ENCODE peak calls at places on chromosomes 11 and 22, in seven cellular contexts. F is kidney; A is uterus; I is H1; Q is CD8-positive, alpha-beta memory T cell; O is A549; B is esophagus muscularis mucosa. Y is an unnamed sample.

GRCh38 chr11:1852885-1853284 is at the start of gene LSP1:
- DNase-seq in A (no peak), F (peak), O (no peak), I (no peak), Q (peak), B (no peak), Y (no peak)

GRCh38 chr22:34800265-34800664 is 265.7 kb upstream of the ISX start:
- DNase-seq in Q (no peak), A (no peak), O (no peak), B (no peak), F (peak), I (no peak), Y (no peak)

GRCh38 chr11:35223429-35223828 is 84.5 kb downstream of the CD44 start:
- DNase-seq in F (peak), O (no peak), B (no peak), Q (no peak), I (no peak), A (peak), Y (no peak)

GRCh38 chr11:95877288-95877687 is 46.6 kb downstream of the MTMR2 start:
- DNase-seq in O (no peak), A (no peak), I (no peak), Q (no peak), B (no peak), F (no peak), Y (no peak)

GRCh38 chr11:18392434-18393321 is 1.7 kb upstream of the LDHA start:
- DNase-seq in O (no peak), B (no peak), F (no peak), Q (no peak), A (no peak), I (no peak), Y (no peak)

GRCh38 chr11:102603091-102603490 is 22.0 kb downstream of the MMP20 start:
- DNase-seq in A (no peak), B (no peak), I (no peak), Q (no peak), O (no peak), F (no peak), Y (peak)

GRCh38 chr22:47355388-47355725 is 592.9 kb downstream of the TBC1D22A start:
- DNase-seq in I (no peak), B (no peak), O (no peak), F (no peak), A (no peak), Q (no peak), Y (no peak)

GRCh38 chr11:62068730-62069129 is 55.1 kb upstream of the INCENP start:
- DNase-seq in Q (no peak), A (no peak), I (no peak), B (no peak), O (no peak), F (no peak), Y (no peak)

GRCh38 chr11:1829039-1829820 is 5.6 kb upstream of the SYT8 start:
- DNase-seq in A (no peak), Q (no peak), I (no peak), F (peak), O (no peak), B (no peak), Y (no peak)

GRCh38 chr22:41762980-41763779 is 37.3 kb upstream of the CCDC134 start:
- DNase-seq in F (no peak), B (no peak), Q (no peak), O (no peak), A (no peak), I (peak), Y (peak)

GRCh38 chr11:130848361-130849214 is 67.7 kb downstream of the SNX19 start:
- DNase-seq in B (no peak), O (no peak), I (no peak), A (no peak), Q (no peak), F (no peak), Y (no peak)

GRCh38 chr11:32827276-32827675 is 2.5 kb upstream of the PRRG4 start:
- DNase-seq in B (no peak), I (no peak), O (no peak), F (no peak), A (no peak), Q (no peak), Y (no peak)

GRCh38 chr22:49923445-49923844 is 5.0 kb downstream of the CRELD2 start:
- DNase-seq in B (no peak), Q (no peak), F (no peak), O (no peak), A (no peak), I (no peak), Y (no peak)

GRCh38 chr11:71172680-71173079 is 79.7 kb downstream of the SHANK2 start:
- DNase-seq in O (no peak), Q (no peak), B (no peak), A (no peak), F (peak), I (no peak), Y (no peak)

GRCh38 chr11:72037554-72038311 is 39.0 kb downstream of the IL18BP start:
- DNase-seq in B (no peak), I (no peak), Q (no peak), F (no peak), A (no peak), O (no peak), Y (no peak)

GRCh38 chr11:40328890-40329617 is 1130.4 kb downstream of the LRRC4C start:
- DNase-seq in B (no peak), F (peak), Q (no peak), I (no peak), A (no peak), O (peak), Y (no peak)

GRCh38 chr11:126857860-126858808 is 142.4 kb downstream of the KIRREL3 start:
- DNase-seq in I (no peak), Q (no peak), O (no peak), A (no peak), F (no peak), B (no peak), Y (no peak)

GRCh38 chr11:130561441-130561881 is 113.0 kb downstream of the ADAMTS15 start:
- DNase-seq in O (no peak), A (no peak), Q (no peak), I (no peak), B (no peak), F (no peak), Y (no peak)

GRCh38 chr11:35418847-35419712 is at the start of gene SLC1A2:
- DNase-seq in O (peak), Q (no peak), F (no peak), A (peak), I (peak), B (no peak), Y (peak)

GRCh38 chr11:117934526-117935307 is 5.5 kb upstream of the TMPRSS13 start:
- DNase-seq in A (no peak), F (no peak), Q (no peak), I (no peak), B (no peak), O (no peak), Y (no peak)

GRCh38 chr11:1025410-1026162 is 10.9 kb downstream of the MUC6 start:
- DNase-seq in Q (no peak), A (no peak), I (no peak), F (no peak), B (no peak), O (no peak), Y (no peak)

GRCh38 chr11:15677181-15677580 is 562.5 kb downstream of the INSC start:
- DNase-seq in O (no peak), B (no peak), I (no peak), F (no peak), Q (no peak), A (no peak), Y (no peak)

GRCh38 chr11:13215157-13215556 is 62.4 kb upstream of the BMAL1 start:
- DNase-seq in O (peak), Q (no peak), A (no peak), I (no peak), F (no peak), B (no peak), Y (no peak)

GRCh38 chr22:42418811-42419243 is 13.4 kb downstream of the NFAM1 start:
- DNase-seq in B (no peak), I (peak), Q (no peak), A (no peak), F (no peak), O (no peak), Y (no peak)

GRCh38 chr11:848380-848931 is 5.8 kb downstream of the TSPAN4 start:
- DNase-seq in B (no peak), F (no peak), Q (peak), A (no peak), I (peak), O (peak), Y (no peak)

GRCh38 chr22:36366291-36366708 is 21.5 kb downstream of the MYH9 start:
- DNase-seq in O (no peak), A (peak), F (peak), Q (peak), B (no peak), I (no peak), Y (no peak)

GRCh38 chr22:23376256-23376655 is 195.9 kb downstream of the BCR start:
- DNase-seq in B (no peak), O (peak), I (peak), F (no peak), A (no peak), Q (no peak), Y (no peak)

GRCh38 chr11:94511932-94512781 is at the start of gene C11orf97:
- DNase-seq in A (peak), I (peak), O (peak), B (no peak), F (peak), Q (peak), Y (peak)

GRCh38 chr11:59801981-59802638 is 8.5 kb downstream of the MRPL16 start:
- DNase-seq in F (no peak), I (no peak), B (no peak), A (peak), Q (no peak), O (no peak), Y (peak)

GRCh38 chr11:100681064-100681502 is 6.0 kb upstream of the ARHGAP42 start:
- DNase-seq in I (no peak), Q (no peak), B (no peak), A (peak), O (no peak), F (no peak), Y (no peak)

GRCh38 chr11:66347425-66348276 is at the start of gene B4GAT1:
- DNase-seq in F (peak), I (peak), O (peak), Q (peak), A (peak), B (peak), Y (peak)

GRCh38 chr11:575324-575995 is 810 bp upstream of the PHRF1 start:
- DNase-seq in F (no peak), B (no peak), Q (no peak), A (peak), I (peak), O (peak), Y (no peak)

GRCh38 chr11:47328449-47329390 is 23.8 kb downstream of the MYBPC3 start:
- DNase-seq in I (no peak), B (no peak), F (no peak), A (no peak), O (no peak), Q (no peak), Y (no peak)

GRCh38 chr11:12083380-12083779 is 27.0 kb upstream of the MICAL2 start:
- DNase-seq in A (no peak), Q (no peak), F (no peak), I (no peak), B (no peak), O (no peak), Y (no peak)

GRCh38 chr22:26432619-26433311 is 3.7 kb downstream of the ASPHD2 start:
- DNase-seq in B (no peak), A (no peak), O (no peak), I (no peak), F (no peak), Q (no peak), Y (no peak)

GRCh38 chr22:49963647-49964026 is 3.1 kb downstream of the PIM3 start:
- DNase-seq in B (no peak), A (peak), O (no peak), F (no peak), I (no peak), Q (peak), Y (no peak)

GRCh38 chr11:59556115-59556882 is 45.0 kb downstream of the OR4D9 start:
- DNase-seq in Q (peak), F (no peak), A (peak), O (no peak), I (peak), B (no peak), Y (no peak)

GRCh38 chr11:122032317-122032716 is 83.7 kb downstream of the BLID start:
- DNase-seq in F (no peak), A (peak), B (no peak), I (no peak), Q (no peak), O (no peak), Y (no peak)

GRCh38 chr22:42151924-42152635 is 21.5 kb upstream of the CYP2D6 start:
- DNase-seq in A (no peak), F (no peak), O (no peak), I (peak), Q (no peak), B (no peak), Y (no peak)

GRCh38 chr22:19870153-19871022 is 15.7 kb upstream of the GNB1L start:
- DNase-seq in B (no peak), O (no peak), A (peak), Q (peak), F (peak), I (peak), Y (no peak)
- H3K27ac ChIP-seq in B (no peak), O (no peak), A (no peak), Q (no peak), F (no peak), I (no peak), Y (no peak)

GRCh38 chr11:77101043-77101537 is 1.6 kb upstream of the OMP start:
- DNase-seq in A (no peak), Q (no peak), F (no peak), I (no peak), O (peak), B (no peak), Y (no peak)
- H3K27ac ChIP-seq in A (no peak), Q (no peak), F (no peak), I (no peak), O (no peak), B (no peak), Y (no peak)

DNA sequence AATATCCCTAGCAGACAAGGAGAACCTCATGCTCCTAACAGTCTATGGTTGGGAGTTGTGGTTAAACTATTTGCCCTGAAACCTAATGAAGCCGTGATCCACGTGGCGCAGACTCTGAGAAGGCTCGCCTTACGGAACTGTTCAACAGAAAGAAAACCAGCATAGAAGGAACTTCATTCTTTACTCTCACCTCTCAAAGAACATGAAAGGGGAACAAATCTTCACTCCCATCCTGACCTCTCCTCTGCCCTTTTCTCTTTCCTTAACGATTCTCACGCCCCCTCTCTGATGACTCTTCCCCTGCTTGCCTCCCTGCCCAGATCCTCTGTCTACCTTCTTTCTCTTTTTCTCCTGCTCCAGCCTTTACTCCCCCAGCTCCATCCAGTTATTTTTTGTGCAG is 54.2 kb downstream of the IRAG1 start:
- DNase-seq in B (no peak), F (no peak), I (no peak), O (no peak), A (peak), Q (no peak), Y (no peak)
- H3K27ac ChIP-seq in B (peak), F (no peak), I (no peak), O (no peak), A (peak), Q (no peak), Y (peak)

GRCh38 chr11:44766972-44767278 is 40.2 kb downstream of the TSPAN18 start:
- DNase-seq in B (no peak), I (peak), Q (no peak), O (no peak), F (no peak), A (peak), Y (no peak)

GRCh38 chr11:44765676-44766075 is 38.9 kb downstream of the TSPAN18 start:
- DNase-seq in A (no peak), F (no peak), O (no peak), I (no peak), B (no peak), Q (no peak), Y (no peak)

GRCh38 chr11:44766112-44766971 is 39.6 kb downstream of the TSPAN18 start:
- DNase-seq in O (no peak), F (no peak), I (peak), A (peak), B (no peak), Q (no peak), Y (no peak)

GRCh38 chr11:44765026-44765595 is 38.3 kb downstream of the TSPAN18 start:
- DNase-seq in B (no peak), I (peak), A (peak), O (no peak), F (no peak), Q (no peak), Y (no peak)

GRCh38 chr11:44767421-44767820 is 40.7 kb downstream of the TSPAN18 start:
- DNase-seq in B (no peak), Q (no peak), F (no peak), O (no peak), I (no peak), A (no peak), Y (no peak)
- H3K27ac ChIP-seq in B (peak), Q (no peak), F (no peak), O (no peak), I (no peak), A (peak), Y (no peak)

DNA sequence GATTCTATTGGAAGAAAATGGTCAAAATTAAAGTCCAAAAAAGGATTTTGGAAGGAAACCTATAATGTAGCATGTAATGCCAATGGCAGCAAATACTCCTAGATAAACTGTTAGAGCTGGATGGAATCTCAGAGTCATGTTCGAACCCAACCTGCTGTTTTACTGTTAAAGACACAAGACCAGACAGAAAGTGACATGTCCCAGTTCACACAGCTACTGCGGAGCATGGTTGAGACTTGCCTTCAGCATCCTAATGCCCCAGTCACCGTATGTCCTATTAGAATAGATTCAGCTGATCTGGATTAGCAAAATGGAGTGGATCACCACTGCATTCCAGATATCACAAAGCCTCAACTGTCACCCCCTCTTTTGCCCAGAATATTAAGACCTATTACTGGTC is 14.9 kb downstream of the PISD start:
- DNase-seq in O (no peak), Q (no peak), A (no peak), I (no peak), F (no peak), B (no peak), Y (no peak)
- H3K27ac ChIP-seq in O (no peak), Q (no peak), A (peak), I (no peak), F (peak), B (no peak), Y (no peak)

DNA sequence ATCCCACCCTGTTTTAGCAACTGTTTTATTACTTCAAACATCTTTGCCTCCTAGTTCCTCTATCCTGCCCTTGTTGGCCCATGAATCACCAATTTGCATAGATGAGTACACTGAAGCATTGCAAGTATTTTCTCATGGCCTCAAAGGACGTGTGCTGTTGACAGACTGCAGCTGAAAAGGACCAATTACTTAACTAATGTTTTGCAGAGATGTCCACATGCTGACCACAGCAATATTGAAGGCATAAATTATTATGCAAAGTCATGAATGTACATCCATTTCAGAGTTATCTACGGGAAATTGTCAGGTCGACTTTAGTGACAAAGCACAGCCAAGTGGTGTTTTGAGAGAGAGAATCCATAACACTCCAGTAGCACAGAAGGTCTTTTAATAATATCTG is 64.8 kb downstream of the CADM1 start:
- DNase-seq in A (no peak), F (no peak), B (no peak), Q (no peak), I (no peak), O (no peak), Y (no peak)
- H3K27ac ChIP-seq in A (no peak), F (no peak), B (no peak), Q (no peak), I (no peak), O (no peak), Y (no peak)

GRCh38 chr11:88104408-88104807 is 70.8 kb downstream of the RAB38 start:
- DNase-seq in F (no peak), B (no peak), A (no peak), O (peak), I (no peak), Q (no peak), Y (no peak)
- H3K27ac ChIP-seq in F (peak), B (no peak), A (no peak), O (peak), I (no peak), Q (no peak), Y (no peak)

DNA sequence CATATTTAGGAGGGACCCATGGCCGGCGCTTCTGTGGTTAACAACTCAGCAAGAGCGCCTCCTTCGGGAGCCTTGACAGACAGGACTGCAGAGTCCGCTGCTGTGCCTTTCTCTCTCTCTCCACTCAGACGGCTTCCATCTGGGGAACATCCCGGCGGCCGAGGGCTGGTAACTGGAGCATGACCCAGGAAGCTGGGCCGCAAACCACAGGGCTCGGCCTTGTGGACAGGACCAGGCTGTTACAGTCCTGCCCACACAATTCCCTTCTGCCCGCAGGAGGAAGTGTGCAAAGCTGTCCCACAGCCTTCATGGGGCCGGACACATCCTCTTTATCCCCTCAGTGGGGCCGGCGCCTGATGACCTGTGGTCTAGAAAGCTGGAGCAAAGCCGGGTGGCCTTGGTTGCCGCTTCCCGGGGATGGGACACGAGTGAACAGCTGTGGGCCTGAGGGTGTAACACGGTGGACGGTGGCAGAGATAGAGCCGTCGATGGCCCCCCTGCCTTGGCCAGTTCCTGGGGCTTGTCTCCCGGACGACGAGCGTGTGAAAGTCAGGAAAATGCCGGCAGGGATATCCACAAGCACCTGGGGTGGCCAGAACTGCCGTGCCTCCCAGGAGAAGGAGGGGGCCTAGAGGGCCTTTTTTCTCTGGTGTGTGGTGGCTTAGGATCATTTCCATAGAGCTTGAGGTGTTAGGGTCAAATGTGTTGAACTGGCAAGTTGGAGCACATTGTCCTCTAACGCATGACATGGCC is 50.1 kb downstream of the FBLN1 start:
- DNase-seq in I (no peak), O (no peak), Q (no peak), B (no peak), F (peak), A (peak), Y (no peak)
- H3K27ac ChIP-seq in I (no peak), O (peak), Q (no peak), B (peak), F (peak), A (peak), Y (peak)

GRCh38 chr11:68461284-68461861 is 821 bp downstream of the PPP6R3 start:
- DNase-seq in I (no peak), B (no peak), F (no peak), O (peak), Q (no peak), A (no peak), Y (no peak)
- H3K27ac ChIP-seq in I (peak), B (peak), F (peak), O (peak), Q (peak), A (peak), Y (no peak)

Y was measured in caudate nucleus.